ENCODE peak calls at places on chromosomes 16 and 17, in six cellular contexts. One of them, this sample, is unnamed.

GRCh38 chr16:28140788-28141618 is 70.8 kb downstream of the XPO6 start:
- DNase-seq in MM.1S: peak; percentile 79
- DNase-seq in mesenchymal stem cell: peak; percentile 43
- DNase-seq in PC-9: peak; percentile 10
- DNase-seq in SK-N-SH: no peak
- DNase-seq in H9: no peak
- DNase-seq in this sample: no peak

GRCh38 chr17:81339180-81339501 is 44.0 kb upstream of the SLC38A10 start:
- DNase-seq in MM.1S: no peak
- DNase-seq in SK-N-SH: peak; percentile 74
- DNase-seq in PC-9: no peak
- DNase-seq in H9: no peak
- DNase-seq in mesenchymal stem cell: no peak
- DNase-seq in this sample: no peak

GRCh38 chr16:81624718-81625543 is 154.2 kb upstream of the PLCG2 start:
- DNase-seq in H9: no peak
- DNase-seq in MM.1S: no peak
- DNase-seq in mesenchymal stem cell: no peak
- DNase-seq in SK-N-SH: no peak
- DNase-seq in PC-9: peak; percentile 45
- DNase-seq in this sample: no peak

GRCh38 chr17:3025421-3026124 is 37.8 kb downstream of the OR1D5 start:
- DNase-seq in SK-N-SH: no peak
- DNase-seq in mesenchymal stem cell: no peak
- DNase-seq in MM.1S: no peak
- DNase-seq in H9: peak; percentile 26
- DNase-seq in PC-9: no peak
- DNase-seq in this sample: no peak

GRCh38 chr16:16122264-16122663 is 101.0 kb downstream of the ABCC6 start:
- DNase-seq in PC-9: no peak
- DNase-seq in SK-N-SH: no peak
- DNase-seq in mesenchymal stem cell: no peak
- DNase-seq in H9: no peak
- DNase-seq in MM.1S: no peak
- DNase-seq in this sample: no peak

GRCh38 chr17:21089145-21089544 is 37.6 kb upstream of the DHRS7B start:
- DNase-seq in PC-9: no peak
- DNase-seq in H9: no peak
- DNase-seq in mesenchymal stem cell: peak; percentile 68
- DNase-seq in MM.1S: no peak
- DNase-seq in SK-N-SH: no peak
- DNase-seq in this sample: peak; percentile 59

GRCh38 chr17:32498362-32498761 is 11.6 kb downstream of the CDK5R1 start:
- DNase-seq in mesenchymal stem cell: no peak
- DNase-seq in SK-N-SH: no peak
- DNase-seq in MM.1S: no peak
- DNase-seq in H9: peak; percentile 73
- DNase-seq in PC-9: no peak
- DNase-seq in this sample: no peak

GRCh38 chr17:44438634-44439033 is 49.2 kb upstream of the ITGA2B start:
- DNase-seq in MM.1S: peak; percentile 64
- DNase-seq in SK-N-SH: peak; percentile 8
- DNase-seq in H9: no peak
- DNase-seq in mesenchymal stem cell: no peak
- DNase-seq in PC-9: no peak
- DNase-seq in this sample: no peak

GRCh38 chr16:31458073-31458834 is 1.0 kb upstream of the ARMC5 start:
- DNase-seq in SK-N-SH: peak; percentile 58
- DNase-seq in mesenchymal stem cell: peak; percentile 65
- DNase-seq in MM.1S: peak; percentile 81
- DNase-seq in PC-9: peak; percentile 63
- DNase-seq in H9: peak; percentile 60
- DNase-seq in this sample: peak; percentile 28

GRCh38 chr16:17367932-17368331 is 102.8 kb downstream of the XYLT1 start:
- DNase-seq in H9: peak; percentile 87
- DNase-seq in SK-N-SH: peak; percentile 27
- DNase-seq in PC-9: no peak
- DNase-seq in mesenchymal stem cell: no peak
- DNase-seq in MM.1S: no peak
- DNase-seq in this sample: peak; percentile 74

GRCh38 chr17:17685775-17686291 is 4.6 kb downstream of the RAI1 start:
- DNase-seq in MM.1S: no peak
- DNase-seq in PC-9: peak; percentile 94
- DNase-seq in H9: peak; percentile 63
- DNase-seq in SK-N-SH: peak; percentile 65
- DNase-seq in mesenchymal stem cell: peak; percentile 95
- DNase-seq in this sample: peak; percentile 33

GRCh38 chr17:80990921-80991644 is 558 bp upstream of the CHMP6 start:
- DNase-seq in H9: no peak
- DNase-seq in SK-N-SH: peak; percentile 45
- DNase-seq in MM.1S: no peak
- DNase-seq in PC-9: no peak
- DNase-seq in mesenchymal stem cell: no peak
- DNase-seq in this sample: no peak

GRCh38 chr16:8183186-8184099 is 406.9 kb downstream of the TMEM114 start:
- DNase-seq in H9: no peak
- DNase-seq in MM.1S: no peak
- DNase-seq in PC-9: no peak
- DNase-seq in mesenchymal stem cell: no peak
- DNase-seq in SK-N-SH: no peak
- DNase-seq in this sample: no peak

GRCh38 chr17:58756246-58757161 is 850 bp downstream of the PPM1E start:
- DNase-seq in H9: peak; percentile 48
- DNase-seq in mesenchymal stem cell: peak; percentile 2
- DNase-seq in MM.1S: peak; percentile 12
- DNase-seq in PC-9: no peak
- DNase-seq in SK-N-SH: peak; percentile 83
- DNase-seq in this sample: peak; percentile 33

GRCh38 chr16:27421961-27422740 is 20.2 kb downstream of the IL21R start:
- DNase-seq in MM.1S: no peak
- DNase-seq in PC-9: no peak
- DNase-seq in H9: no peak
- DNase-seq in mesenchymal stem cell: no peak
- DNase-seq in SK-N-SH: no peak
- DNase-seq in this sample: no peak

GRCh38 chr17:58100506-58100905 is 17.3 kb downstream of the DYNLL2 start:
- DNase-seq in H9: no peak
- DNase-seq in PC-9: no peak
- DNase-seq in SK-N-SH: no peak
- DNase-seq in MM.1S: no peak
- DNase-seq in mesenchymal stem cell: no peak
- DNase-seq in this sample: no peak

GRCh38 chr16:77206533-77206932 is 7.3 kb downstream of the SYCE1L start:
- DNase-seq in SK-N-SH: no peak
- DNase-seq in MM.1S: no peak
- DNase-seq in H9: no peak
- DNase-seq in mesenchymal stem cell: no peak
- DNase-seq in PC-9: no peak
- DNase-seq in this sample: no peak

GRCh38 chr17:80160536-80160935 is 9.3 kb upstream of the CARD14 start:
- DNase-seq in H9: no peak
- DNase-seq in SK-N-SH: peak; percentile 52
- DNase-seq in PC-9: no peak
- DNase-seq in MM.1S: no peak
- DNase-seq in mesenchymal stem cell: no peak
- DNase-seq in this sample: no peak

GRCh38 chr16:87169509-87169985 is 147.6 kb downstream of the C16orf95 start:
- DNase-seq in PC-9: no peak
- DNase-seq in MM.1S: no peak
- DNase-seq in H9: no peak
- DNase-seq in mesenchymal stem cell: no peak
- DNase-seq in SK-N-SH: no peak
- DNase-seq in this sample: no peak

GRCh38 chr16:24070851-24071250 is 185.3 kb upstream of the CACNG3 start:
- DNase-seq in mesenchymal stem cell: no peak
- DNase-seq in MM.1S: peak; percentile 50
- DNase-seq in H9: peak; percentile 83
- DNase-seq in SK-N-SH: peak; percentile 67
- DNase-seq in PC-9: no peak
- DNase-seq in this sample: peak; percentile 89

GRCh38 chr17:7130626-7131467 is 16.2 kb upstream of the ASGR2 start:
- DNase-seq in PC-9: no peak
- DNase-seq in SK-N-SH: no peak
- DNase-seq in mesenchymal stem cell: no peak
- DNase-seq in H9: no peak
- DNase-seq in MM.1S: no peak
- DNase-seq in this sample: no peak

GRCh38 chr17:74454197-74455024 is 12.0 kb upstream of the CD300A start:
- DNase-seq in PC-9: peak; percentile 84
- DNase-seq in SK-N-SH: no peak
- DNase-seq in mesenchymal stem cell: peak; percentile 75
- DNase-seq in MM.1S: no peak
- DNase-seq in H9: peak; percentile 55
- DNase-seq in this sample: peak; percentile 94

GRCh38 chr16:70760221-70760620 is 40.7 kb downstream of the VAC14 start:
- DNase-seq in MM.1S: no peak
- DNase-seq in PC-9: no peak
- DNase-seq in SK-N-SH: no peak
- DNase-seq in H9: no peak
- DNase-seq in mesenchymal stem cell: no peak
- DNase-seq in this sample: no peak

GRCh38 chr16:85906349-85906748 is 7.4 kb downstream of the IRF8 start:
- DNase-seq in mesenchymal stem cell: no peak
- DNase-seq in H9: no peak
- DNase-seq in PC-9: no peak
- DNase-seq in SK-N-SH: no peak
- DNase-seq in MM.1S: no peak
- DNase-seq in this sample: no peak
- H3K27me3 ChIP-seq in mesenchymal stem cell: peaks cover 71% of the 10 kb centered on the region
- H3K27me3 ChIP-seq in H9: no peaks in the 10 kb centered on the region
- H3K27me3 ChIP-seq in PC-9: peaks cover 98% of the 10 kb centered on the region
- H3K27me3 ChIP-seq in SK-N-SH: peaks cover 87% of the 10 kb centered on the region
- H3K27me3 ChIP-seq in MM.1S: no peaks in the 10 kb centered on the region
- H3K27me3 ChIP-seq in this sample: peaks cover 16% of the 10 kb centered on the region

GRCh38 chr17:9768381-9768934 is 22.9 kb downstream of the DHRS7C start:
- DNase-seq in MM.1S: no peak
- DNase-seq in SK-N-SH: peak; percentile 45
- DNase-seq in mesenchymal stem cell: peak; percentile 40
- DNase-seq in H9: no peak
- DNase-seq in PC-9: peak; percentile 5
- DNase-seq in this sample: peak; percentile 72

GRCh38 chr17:9765302-9765701 is 26.1 kb downstream of the DHRS7C start:
- DNase-seq in mesenchymal stem cell: no peak
- DNase-seq in H9: no peak
- DNase-seq in SK-N-SH: no peak
- DNase-seq in MM.1S: no peak
- DNase-seq in PC-9: no peak
- DNase-seq in this sample: no peak

GRCh38 chr17:9769036-9769695 is 22.2 kb downstream of the DHRS7C start:
- DNase-seq in H9: no peak
- DNase-seq in mesenchymal stem cell: no peak
- DNase-seq in MM.1S: no peak
- DNase-seq in SK-N-SH: no peak
- DNase-seq in PC-9: no peak
- DNase-seq in this sample: no peak

GRCh38 chr17:9766970-9767369 is 24.4 kb downstream of the DHRS7C start:
- DNase-seq in SK-N-SH: no peak
- DNase-seq in PC-9: no peak
- DNase-seq in MM.1S: no peak
- DNase-seq in H9: no peak
- DNase-seq in mesenchymal stem cell: no peak
- DNase-seq in this sample: no peak

DNA sequence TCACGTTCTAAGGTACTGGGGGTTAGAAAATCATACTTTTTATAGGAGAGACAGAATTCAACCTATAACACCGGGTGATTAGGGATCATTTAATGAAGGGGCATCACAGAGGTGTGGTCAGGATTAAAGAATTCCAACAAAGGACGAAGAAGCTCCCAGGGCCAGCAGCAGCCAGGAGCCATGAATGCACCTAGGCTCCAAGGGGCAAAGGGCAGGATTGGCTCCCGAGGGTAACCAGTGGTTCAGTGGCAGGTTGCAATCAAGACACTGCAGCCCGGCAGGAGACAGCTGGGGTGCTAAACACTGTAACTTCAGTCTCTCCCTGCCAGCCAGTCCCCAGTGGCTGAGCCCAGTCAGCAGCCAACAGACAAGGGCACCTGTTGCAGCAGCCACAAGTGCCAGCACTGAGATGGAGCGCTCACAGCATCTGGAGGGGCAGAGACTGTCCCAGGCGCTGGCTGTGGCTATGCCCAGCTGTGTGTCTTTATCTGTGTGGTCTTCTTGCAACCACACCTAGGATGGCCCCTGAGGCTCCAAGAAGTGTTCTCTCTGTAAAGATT is 23.9 kb downstream of the DHRS7C start:
- DNase-seq in SK-N-SH: no peak
- DNase-seq in PC-9: no peak
- DNase-seq in H9: no peak
- DNase-seq in MM.1S: no peak
- DNase-seq in mesenchymal stem cell: no peak
- DNase-seq in this sample: no peak
- H3K27me3 ChIP-seq in SK-N-SH: peaks cover 44% of the 10 kb centered on the region
- H3K27me3 ChIP-seq in PC-9: no peaks in the 10 kb centered on the region
- H3K27me3 ChIP-seq in H9: no peaks in the 10 kb centered on the region
- H3K27me3 ChIP-seq in MM.1S: no peaks in the 10 kb centered on the region
- H3K27me3 ChIP-seq in mesenchymal stem cell: peaks cover 36% of the 10 kb centered on the region
- H3K27me3 ChIP-seq in this sample: peaks cover 17% of the 10 kb centered on the region

DNA sequence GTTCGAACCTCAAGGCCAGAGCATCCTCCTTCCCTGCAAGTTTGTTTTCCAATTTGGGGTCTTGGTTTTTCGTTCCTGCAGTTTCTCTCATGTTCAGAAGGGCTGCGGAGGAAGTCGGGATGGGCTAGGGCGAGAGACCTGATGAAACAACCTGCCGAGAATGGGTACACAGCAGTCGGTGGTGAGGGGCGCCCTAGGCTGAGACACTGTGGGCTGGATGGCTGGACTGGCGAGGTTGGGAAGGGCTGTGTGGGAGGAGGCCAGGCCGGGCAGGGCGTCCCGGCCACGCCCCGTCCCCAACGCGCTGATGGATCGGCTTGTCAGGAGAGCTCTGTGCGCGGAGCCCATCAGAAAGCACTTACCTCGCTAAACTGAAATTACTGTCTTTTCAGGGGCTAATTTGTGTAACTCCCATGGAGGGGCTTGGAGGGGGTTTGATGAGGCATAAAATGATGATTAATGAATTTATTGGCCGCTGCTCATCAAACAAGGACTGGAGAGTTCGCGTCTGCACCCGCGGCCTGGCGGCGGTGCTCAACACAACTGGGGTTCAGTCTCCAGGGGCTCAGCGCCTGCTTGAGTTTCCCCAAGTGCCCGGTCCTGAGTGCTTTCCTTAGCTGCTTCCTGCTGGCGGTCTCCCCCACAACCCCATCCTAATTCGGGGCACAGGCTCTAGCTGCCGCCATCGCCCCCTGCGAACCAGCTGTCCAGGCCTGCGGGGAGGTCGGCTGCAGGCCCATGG is 9.0 kb downstream of the IRX5 start:
- DNase-seq in mesenchymal stem cell: no peak
- DNase-seq in SK-N-SH: no peak
- DNase-seq in H9: peak; percentile 66
- DNase-seq in MM.1S: no peak
- DNase-seq in PC-9: no peak
- DNase-seq in this sample: no peak
- H3K27me3 ChIP-seq in mesenchymal stem cell: peaks cover 3% of the 10 kb centered on the region
- H3K27me3 ChIP-seq in SK-N-SH: no peaks in the 10 kb centered on the region
- H3K27me3 ChIP-seq in H9: peaks cover 67% of the 10 kb centered on the region
- H3K27me3 ChIP-seq in MM.1S: no peaks in the 10 kb centered on the region
- H3K27me3 ChIP-seq in PC-9: no peaks in the 10 kb centered on the region
- H3K27me3 ChIP-seq in this sample: no peaks in the 10 kb centered on the region

GRCh38 chr17:61371179-61371578 is 28.5 kb upstream of the TBX2 start:
- DNase-seq in H9: no peak
- DNase-seq in MM.1S: no peak
- DNase-seq in PC-9: no peak
- DNase-seq in mesenchymal stem cell: no peak
- DNase-seq in SK-N-SH: no peak
- DNase-seq in this sample: no peak
- H3K27me3 ChIP-seq in H9: no peaks in the 10 kb centered on the region
- H3K27me3 ChIP-seq in MM.1S: no peaks in the 10 kb centered on the region
- H3K27me3 ChIP-seq in PC-9: no peaks in the 10 kb centered on the region
- H3K27me3 ChIP-seq in mesenchymal stem cell: no peaks in the 10 kb centered on the region
- H3K27me3 ChIP-seq in SK-N-SH: no peaks in the 10 kb centered on the region
- H3K27me3 ChIP-seq in this sample: no peaks in the 10 kb centered on the region